ENCODE peak calls at places on chromosomes 3 and 15, in six cellular contexts. S, Q, E, K, Z and F are unnamed samples.

GRCh38 chr3:161422171-161422693 is 50.9 kb upstream of the SPTSSB start:
- DNase-seq in Z (no peak), S (no peak), K (no peak), Q (no peak), E (no peak), F (no peak)

GRCh38 chr15:87919064-87919463 is 337.5 kb downstream of the NTRK3 start:
- DNase-seq in E (no peak), Z (no peak), K (no peak), Q (no peak), S (no peak), F (no peak)

GRCh38 chr3:95588473-95588872 is 1225.9 kb upstream of the EPHA6 start:
- DNase-seq in E (no peak), S (no peak), K (no peak), Z (no peak), Q (no peak), F (no peak)

GRCh38 chr15:95127356-95127755 is 896.0 kb downstream of the MCTP2 start:
- DNase-seq in Z (no peak), E (no peak), K (no peak), S (no peak), Q (no peak), F (no peak)

GRCh38 chr3:11391930-11392688 is 119.9 kb downstream of the ATG7 start:
- DNase-seq in K (no peak), E (no peak), Z (no peak), Q (no peak), S (no peak), F (no peak)

GRCh38 chr3:101879102-101879501 is 29.8 kb downstream of the NFKBIZ start:
- DNase-seq in E (no peak), Z (no peak), S (no peak), K (no peak), Q (no peak), F (no peak)

GRCh38 chr15:58521293-58521991 is 89.7 kb downstream of the LIPC start:
- DNase-seq in Z (no peak), S (peak), Q (peak), E (peak), K (peak), F (peak)

GRCh38 chr15:49712846-49713450 is 92.1 kb downstream of the DTWD1 start:
- DNase-seq in Z (no peak), Q (no peak), K (no peak), S (no peak), E (no peak), F (no peak)

GRCh38 chr3:134446800-134447199 is 39.0 kb downstream of the ANAPC13 start:
- DNase-seq in Z (no peak), Q (no peak), E (no peak), S (no peak), K (no peak), F (no peak)

GRCh38 chr3:23202203-23202920 is 765 bp upstream of the UBE2E2 start:
- DNase-seq in S (no peak), Z (no peak), E (peak), K (no peak), Q (peak), F (no peak)

GRCh38 chr15:76163429-76164020 is 103.7 kb downstream of the TMEM266 start:
- DNase-seq in E (peak), K (no peak), Z (no peak), S (peak), Q (no peak), F (no peak)

GRCh38 chr3:180875071-180875698 is 37.3 kb upstream of the FXR1 start:
- DNase-seq in S (no peak), Z (no peak), Q (no peak), K (no peak), E (no peak), F (no peak)

DNA sequence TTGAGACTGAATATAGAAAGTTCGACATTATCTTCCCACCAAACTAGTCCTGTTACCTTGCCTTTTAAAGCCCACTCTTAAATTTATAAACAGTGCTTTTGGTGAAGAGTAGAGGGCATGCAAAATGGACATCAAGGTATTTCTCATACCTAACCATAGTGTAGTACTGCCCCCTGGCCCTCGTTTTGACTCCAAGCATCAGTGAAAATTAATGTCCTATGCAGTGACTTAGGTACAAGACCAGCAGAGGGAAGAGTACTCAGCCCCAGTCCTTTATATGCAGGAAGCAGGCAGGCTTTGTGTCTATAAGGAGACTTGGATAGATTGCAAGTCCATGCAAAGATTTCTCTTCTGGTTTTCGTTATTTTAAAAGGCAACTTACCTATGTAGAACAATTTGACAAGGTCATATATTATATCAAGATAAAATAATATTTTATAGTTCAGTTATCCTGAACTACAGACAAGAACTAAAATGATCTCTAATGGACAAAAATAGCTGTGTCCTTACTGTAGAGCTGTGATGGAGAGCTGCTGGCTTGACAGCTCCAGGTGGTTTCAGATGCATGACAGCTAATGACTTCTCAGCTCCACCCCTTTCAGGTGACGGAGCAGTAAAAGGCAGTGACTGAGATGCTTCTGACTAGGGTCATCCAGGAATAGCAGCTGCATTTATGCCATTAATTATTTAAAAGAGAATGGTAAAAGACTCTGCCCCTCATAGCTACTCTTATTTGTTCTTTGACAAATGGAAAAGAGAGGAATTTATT is 646.1 kb downstream of the SQOR start:
- DNase-seq in Q (no peak), S (peak), Z (no peak), K (peak), E (no peak), F (no peak)
- TF ChIP-seq CTCF in Q (no peak), S (peak), Z (no peak), K (peak), E (no peak), F (no peak)

GRCh38 chr3:50370594-50370993 is 11.3 kb upstream of the TMEM115 start:
- DNase-seq in K (no peak), Z (no peak), S (no peak), E (peak), Q (no peak), F (no peak)
- TF ChIP-seq CTCF in K (peak), Z (no peak), S (no peak), E (no peak), Q (no peak), F (peak)

DNA sequence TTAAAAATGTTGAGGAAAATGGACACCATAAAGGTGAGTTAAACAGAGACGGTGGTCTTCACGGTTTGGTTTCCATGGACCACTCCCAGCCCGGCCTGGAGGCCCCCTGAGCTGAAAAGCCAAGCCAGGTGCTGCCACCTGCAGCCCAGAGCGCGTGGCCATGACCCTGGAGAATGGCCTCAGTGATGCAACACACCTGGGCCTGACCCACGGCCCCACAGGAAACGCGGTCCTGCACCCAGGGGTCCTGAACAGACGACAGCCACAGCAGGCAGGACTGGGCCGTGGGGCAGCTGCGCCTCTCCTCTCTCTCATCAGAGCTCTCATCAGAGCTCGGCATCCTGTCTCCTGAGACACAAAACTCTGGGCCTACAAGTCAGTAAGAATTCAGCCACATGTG is 64.1 kb downstream of the NIPA2 start:
- DNase-seq in Q (no peak), E (no peak), Z (no peak), S (no peak), K (peak), F (no peak)
- TF ChIP-seq CTCF in Q (no peak), E (no peak), Z (no peak), S (no peak), K (peak), F (peak)

GRCh38 chr3:132665230-132665629 is 5.1 kb downstream of the UBA5 start:
- DNase-seq in E (no peak), S (no peak), K (no peak), Q (no peak), Z (no peak), F (no peak)

DNA sequence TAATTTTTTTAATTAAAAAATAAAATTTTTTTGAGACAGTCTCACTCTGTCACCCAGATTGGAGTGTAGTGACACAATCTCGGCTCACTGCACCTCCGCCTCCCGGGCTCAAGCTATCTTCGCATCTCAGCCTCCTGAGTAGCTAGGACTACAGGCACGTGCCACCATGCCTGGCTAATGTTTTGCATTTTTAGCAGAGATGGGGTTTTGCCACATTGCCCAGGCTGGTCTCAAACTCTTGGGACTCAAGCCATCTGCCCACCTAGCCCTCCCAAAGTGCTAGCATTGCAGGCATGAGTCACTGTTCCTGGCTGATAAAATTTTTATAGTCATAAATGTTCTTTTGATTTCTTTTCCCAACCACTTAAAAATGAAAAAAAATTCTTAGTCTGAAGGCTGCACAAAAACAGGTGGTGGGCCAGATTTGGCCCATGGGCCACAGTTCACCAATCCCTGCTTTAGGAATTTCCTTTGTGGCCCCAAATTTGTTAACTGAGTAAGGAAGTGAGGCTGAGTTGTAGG is 9.2 kb downstream of the UBA5 start:
- DNase-seq in Z (no peak), E (no peak), K (no peak), S (no peak), Q (no peak), F (no peak)
- TF ChIP-seq CTCF in Z (no peak), E (no peak), K (no peak), S (no peak), Q (no peak), F (no peak)

GRCh38 chr3:72959336-72959735 is 37.3 kb upstream of the PPP4R2 start:
- DNase-seq in S (no peak), E (no peak), Q (no peak), K (no peak), Z (no peak), F (no peak)

GRCh38 chr3:72960812-72961518 is 35.6 kb upstream of the PPP4R2 start:
- DNase-seq in E (no peak), Z (no peak), Q (peak), S (peak), K (no peak), F (no peak)

GRCh38 chr3:72962317-72962716 is 34.3 kb upstream of the PPP4R2 start:
- DNase-seq in Q (no peak), Z (no peak), E (no peak), S (no peak), K (no peak), F (no peak)

GRCh38 chr3:72964633-72965032 is 32.0 kb upstream of the PPP4R2 start:
- DNase-seq in Q (no peak), E (no peak), K (no peak), Z (no peak), S (no peak), F (no peak)

DNA sequence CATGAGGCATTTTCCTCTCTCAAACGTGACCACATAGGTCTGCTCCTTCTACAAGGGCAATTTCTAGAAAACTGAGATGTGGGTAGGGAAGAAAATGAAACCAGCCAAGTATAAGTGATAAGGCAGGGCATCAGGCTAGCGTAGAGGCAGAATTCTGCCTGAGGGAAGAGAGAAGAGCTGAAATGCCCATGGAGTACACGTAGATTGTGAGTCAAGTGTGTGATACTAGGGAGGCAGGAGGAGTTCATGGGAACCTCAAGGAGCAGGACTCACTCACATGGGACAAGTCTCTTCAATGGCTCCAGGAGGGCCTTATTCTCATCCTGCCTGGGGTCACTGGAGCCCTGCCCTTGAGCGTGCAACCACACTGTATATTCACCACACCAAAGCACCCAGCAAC is 34.8 kb upstream of the PPP4R2 start:
- DNase-seq in Q (no peak), E (no peak), Z (no peak), K (no peak), S (no peak), F (no peak)
- TF ChIP-seq CTCF in Q (no peak), E (no peak), Z (no peak), K (no peak), S (no peak), F (no peak)

DNA sequence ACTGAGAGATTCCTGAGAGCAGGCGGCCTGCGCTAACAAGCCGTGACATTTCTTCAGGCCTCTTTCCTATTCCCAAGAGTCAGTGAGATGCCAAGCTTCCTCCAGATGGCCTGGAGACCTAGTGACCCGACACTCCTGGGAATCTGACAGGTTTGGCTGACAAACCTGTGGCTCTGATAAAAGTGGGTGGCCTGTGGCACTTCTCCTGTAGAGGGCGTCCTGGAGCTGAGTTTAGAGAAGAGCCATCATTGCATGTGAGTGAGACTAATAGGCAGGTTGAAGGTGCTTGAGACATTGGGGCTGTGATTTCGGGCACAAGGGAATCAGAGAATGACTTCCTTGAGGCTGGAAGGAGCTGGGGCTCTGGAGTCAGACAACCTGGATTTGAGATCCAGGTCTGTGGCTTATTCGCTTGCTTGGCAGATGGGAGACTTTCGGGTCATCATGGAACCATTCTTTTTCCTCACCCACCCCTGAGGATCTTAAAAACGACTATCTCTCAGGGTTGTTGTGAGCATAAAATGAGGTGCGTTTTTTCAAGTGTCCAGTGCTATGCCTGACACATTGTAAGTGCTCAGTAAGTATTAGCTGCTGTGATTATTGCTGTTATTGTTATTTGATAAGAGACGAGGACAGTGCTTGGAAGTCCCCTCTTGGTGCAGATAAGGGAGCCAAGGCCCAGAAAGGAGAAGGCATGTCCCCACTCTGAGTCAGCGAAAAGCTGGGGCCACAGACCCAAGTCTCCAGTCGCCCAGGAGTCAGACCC is 77.2 kb downstream of the SCN10A start:
- DNase-seq in E (peak), Q (peak), S (peak), Z (no peak), K (peak), F (peak)
- TF ChIP-seq CTCF in E (peak), Q (peak), S (peak), Z (peak), K (peak), F (peak)